ENCODE peak calls at places on chromosomes 11 and 22, in four cellular contexts. X is H1, S is mesendoderm, W is IMR-90. I is an unnamed sample.

GRCh38 chr22:26770624-26771023 is 113.2 kb downstream of the MIAT start:
- DNase-seq in X (no peak), S (no peak), W (peak), I (no peak)

GRCh38 chr11:73965076-73965763 is 14.4 kb downstream of the DNAJB13 start:
- DNase-seq in S (no peak), X (no peak), W (no peak), I (no peak)

GRCh38 chr22:26471522-26471921 is 12.1 kb downstream of the HPS4 start:
- DNase-seq in S (peak), W (peak), X (peak), I (no peak)

GRCh38 chr11:45332486-45332934 is 46.4 kb upstream of the SYT13 start:
- DNase-seq in X (no peak), W (peak), S (peak), I (peak)

GRCh38 chr11:36156486-36157150 is 132.6 kb downstream of the COMMD9 start:
- DNase-seq in S (no peak), X (no peak), W (peak), I (no peak)

GRCh38 chr11:60917267-60917666 is 3.3 kb downstream of the TMEM109 start:
- DNase-seq in W (no peak), S (no peak), X (no peak), I (no peak)

GRCh38 chr11:1297576-1298473 is 11.6 kb downstream of the TOLLIP start:
- DNase-seq in X (no peak), W (no peak), S (no peak), I (peak)

GRCh38 chr11:129442171-129442570 is 66.5 kb downstream of the BARX2 start:
- DNase-seq in S (no peak), X (no peak), W (no peak), I (no peak)

GRCh38 chr22:41447435-41448188 is 1.0 kb upstream of the TOB2 start:
- DNase-seq in S (peak), X (no peak), W (peak), I (peak)

GRCh38 chr11:77522215-77522614 is 48.3 kb upstream of the PAK1 start:
- DNase-seq in S (peak), X (no peak), W (peak), I (no peak)

GRCh38 chr11:115617767-115618166 is 113.6 kb upstream of the CADM1 start:
- DNase-seq in S (no peak), X (no peak), W (peak), I (no peak)

GRCh38 chr11:11409916-11410315 is 56.9 kb upstream of the CSNK2A3 start:
- DNase-seq in S (no peak), W (no peak), X (no peak), I (no peak)

GRCh38 chr11:70567680-70568503 is 169.6 kb downstream of the CTTN start:
- DNase-seq in S (peak), X (no peak), W (peak), I (peak)

GRCh38 chr11:88122956-88123355 is 52.3 kb downstream of the RAB38 start:
- DNase-seq in W (no peak), X (no peak), S (no peak), I (no peak)

GRCh38 chr11:88115828-88116410 is 59.3 kb downstream of the RAB38 start:
- DNase-seq in S (peak), W (no peak), X (no peak), I (peak)

DNA sequence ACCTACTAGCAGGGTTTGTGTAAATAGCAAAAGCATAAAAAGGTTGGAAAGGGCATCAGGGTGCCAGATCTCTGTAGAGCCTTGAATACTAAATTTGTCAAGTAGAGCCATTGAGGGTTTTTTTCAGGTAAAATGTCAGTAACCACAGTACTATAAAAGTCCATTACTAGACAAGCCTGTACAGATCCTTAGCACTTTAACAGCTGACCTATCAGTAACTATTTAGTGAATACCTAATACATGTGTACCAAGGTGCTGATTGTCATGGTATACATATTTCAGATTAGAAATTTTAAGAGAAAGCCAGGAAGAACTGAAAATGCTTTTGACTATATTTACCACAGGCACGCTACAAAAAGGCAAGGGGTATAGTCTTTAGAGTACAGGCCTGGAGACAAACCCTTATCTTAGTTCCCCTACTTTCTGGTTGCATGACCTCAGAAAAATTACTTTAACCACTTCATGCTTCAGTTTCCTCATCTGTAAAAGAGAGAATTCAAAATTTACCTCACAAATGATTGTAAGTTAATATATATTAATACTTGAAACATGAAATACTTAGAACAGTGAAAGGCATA is 57.9 kb downstream of the RAB38 start:
- DNase-seq in W (no peak), S (no peak), X (no peak), I (no peak)
- H4K5ac ChIP-seq in W (no peak), S (no peak), X (no peak), I (no peak)

DNA sequence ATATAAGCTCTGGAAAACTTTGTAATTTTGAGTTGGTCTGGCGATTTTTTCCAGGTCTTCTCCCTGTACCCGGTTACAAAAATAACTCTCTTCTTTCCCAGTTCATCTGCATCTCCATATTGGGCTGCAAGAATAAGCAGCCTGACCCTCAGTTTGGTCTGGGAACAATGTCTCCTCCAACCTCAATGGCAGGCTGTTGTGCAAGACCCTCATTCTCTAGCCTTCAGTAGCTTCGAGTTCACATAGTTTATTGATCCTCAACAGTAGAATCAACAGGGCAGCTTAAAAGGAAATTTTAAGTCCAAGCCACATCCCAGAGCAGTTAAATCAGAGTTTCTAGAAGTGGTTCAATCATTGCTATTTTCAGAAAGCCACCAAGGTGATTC is 35.3 kb downstream of the TMPRSS5 start:
- DNase-seq in S (no peak), X (no peak), W (no peak), I (no peak)
- H4K5ac ChIP-seq in S (no peak), X (no peak), W (no peak), I (no peak)

DNA sequence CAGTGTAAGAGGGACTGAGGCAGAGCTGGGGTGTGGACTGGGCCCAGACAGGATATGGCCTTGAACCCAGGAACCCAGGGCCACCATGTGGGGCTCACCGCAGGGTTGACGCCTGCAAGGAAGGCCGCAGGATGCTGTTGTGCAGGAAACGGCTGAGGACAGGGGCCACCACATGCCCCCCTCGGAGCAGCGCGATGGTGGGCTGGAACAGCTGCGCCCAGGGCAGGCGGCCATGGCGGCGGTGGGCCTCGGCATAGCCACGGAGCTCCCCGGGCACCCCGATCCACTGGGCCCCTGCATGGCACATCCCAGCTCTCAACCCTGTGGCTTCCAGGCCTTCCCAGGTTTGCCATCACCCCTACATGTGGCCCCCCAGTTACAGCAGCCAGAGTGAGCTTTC is 12.2 kb downstream of the GGT5 start:
- DNase-seq in W (no peak), S (no peak), X (no peak), I (no peak)
- H4K5ac ChIP-seq in W (no peak), S (no peak), X (no peak), I (no peak)

GRCh38 chr11:120808616-120809050 is 215.3 kb upstream of the TBCEL start:
- DNase-seq in X (no peak), W (no peak), S (no peak), I (no peak)

GRCh38 chr11:120811731-120812130 is 212.2 kb upstream of the TBCEL start:
- DNase-seq in X (no peak), W (no peak), S (no peak), I (no peak)

GRCh38 chr11:120811199-120811598 is 212.7 kb upstream of the TBCEL start:
- DNase-seq in X (no peak), W (no peak), S (no peak), I (no peak)

GRCh38 chr11:120807414-120808150 is 216.3 kb upstream of the TBCEL start:
- DNase-seq in S (peak), W (peak), X (no peak), I (peak)

DNA sequence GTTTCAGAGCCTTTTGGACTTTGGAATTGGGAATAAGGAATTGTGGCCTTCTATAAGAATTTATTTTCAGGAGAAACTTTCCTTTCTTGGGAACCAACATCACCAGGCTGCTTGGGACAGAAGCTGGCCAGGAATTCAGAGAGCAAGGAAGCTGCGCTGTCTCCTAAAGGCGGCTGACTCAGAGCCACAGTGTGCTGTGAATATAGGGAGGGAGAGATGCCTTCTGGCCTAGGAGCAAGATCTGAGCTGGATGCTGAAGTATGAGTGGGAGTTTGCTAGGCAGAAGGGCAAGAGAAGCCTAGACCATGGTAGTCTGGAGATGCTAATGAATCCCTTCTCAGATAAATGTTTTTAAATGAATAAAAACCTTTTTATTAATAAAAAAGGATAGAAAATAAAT is 213.7 kb upstream of the TBCEL start:
- DNase-seq in X (no peak), S (no peak), W (peak), I (no peak)
- H4K5ac ChIP-seq in X (no peak), S (no peak), W (no peak), I (no peak)

GRCh38 chr11:72267956-72268617 is 24.1 kb upstream of the PHOX2A start:
- DNase-seq in W (no peak), S (no peak), X (no peak), I (no peak)
- H4K5ac ChIP-seq in W (no peak), S (no peak), X (no peak), I (no peak)

DNA sequence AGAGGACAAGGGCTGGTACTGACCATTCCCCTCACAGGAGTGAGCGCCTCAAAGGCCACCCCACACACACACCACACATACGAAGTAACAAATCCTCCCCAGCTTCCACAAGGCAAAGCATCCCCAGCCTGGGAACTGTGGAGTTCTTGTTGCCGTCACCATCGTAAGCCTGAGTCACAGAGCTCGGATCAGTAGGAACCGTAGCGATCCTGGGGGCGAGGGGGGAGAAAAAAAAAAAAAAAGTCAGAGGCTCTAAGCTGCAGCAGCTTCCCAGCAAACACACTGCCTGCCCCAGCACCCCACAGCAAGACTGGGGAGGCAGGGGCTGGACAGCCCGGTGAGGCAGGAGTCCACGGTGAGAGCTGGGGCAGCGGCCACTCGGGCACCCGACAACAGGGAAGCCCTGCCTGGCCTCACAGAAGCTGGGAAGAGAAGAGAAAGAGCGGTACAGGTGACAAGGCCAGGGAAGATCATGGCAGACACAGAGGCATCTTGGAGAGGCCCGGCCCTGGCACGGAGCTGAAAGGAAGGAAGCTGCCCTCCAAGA is 11.3 kb downstream of the ARFGAP2 start:
- DNase-seq in W (no peak), X (no peak), S (no peak), I (no peak)
- H4K5ac ChIP-seq in W (no peak), X (no peak), S (no peak), I (no peak)

I was measured in H9.